ENCODE peak calls at places on chromosomes 16 and 17, in eight cellular contexts. P is Panc1, T is HCT116, E is upper lobe of left lung, X is HepG2, R is GM12878, W is K562, V is GM23338. M is an unnamed sample.

GRCh38 chr17:12137859-12138258 is 117.2 kb downstream of the MAP2K4 start:
- ATAC-seq in P (no peak), T (no peak), E (no peak), X (no peak), R (no peak), W (no peak), V (no peak), M (no peak)

GRCh38 chr16:53915452-53916160 is 211.7 kb downstream of the FTO start:
- ATAC-seq in P (no peak), T (no peak), E (no peak), X (no peak), R (no peak), W (no peak), V (peak; percentile 45), M (no peak)

GRCh38 chr16:85749686-85750020 is 1.2 kb downstream of the C16orf74 start:
- ATAC-seq in P (no peak), T (peak; percentile 20), E (no peak), X (no peak), R (no peak), W (no peak), V (peak; percentile 9), M (no peak)

GRCh38 chr16:22424161-22424937 is 49.9 kb upstream of the CDR2 start:
- ATAC-seq in P (no peak), T (no peak), E (peak; percentile 3), X (no peak), R (no peak), W (no peak), V (no peak), M (peak; percentile 92)

GRCh38 chr16:17392127-17392856 is 78.5 kb downstream of the XYLT1 start:
- ATAC-seq in P (no peak), T (no peak), E (no peak), X (no peak), R (no peak), W (no peak), V (peak; percentile 48), M (no peak)

GRCh38 chr17:47299239-47299910 is 24.4 kb upstream of the EFCAB13 start:
- ATAC-seq in P (no peak), T (no peak), E (no peak), X (no peak), R (no peak), W (no peak), V (no peak), M (no peak)

GRCh38 chr17:68399638-68400403 is 57.5 kb downstream of the WIPI1 start:
- ATAC-seq in P (no peak), T (no peak), E (peak; percentile 24), X (no peak), R (peak; percentile 28), W (no peak), V (no peak), M (no peak)

GRCh38 chr17:50668838-50669581 is 34.3 kb downstream of the ABCC3 start:
- ATAC-seq in P (no peak), T (peak; percentile 2), E (no peak), X (peak; percentile 5), R (no peak), W (no peak), V (no peak), M (no peak)

DNA sequence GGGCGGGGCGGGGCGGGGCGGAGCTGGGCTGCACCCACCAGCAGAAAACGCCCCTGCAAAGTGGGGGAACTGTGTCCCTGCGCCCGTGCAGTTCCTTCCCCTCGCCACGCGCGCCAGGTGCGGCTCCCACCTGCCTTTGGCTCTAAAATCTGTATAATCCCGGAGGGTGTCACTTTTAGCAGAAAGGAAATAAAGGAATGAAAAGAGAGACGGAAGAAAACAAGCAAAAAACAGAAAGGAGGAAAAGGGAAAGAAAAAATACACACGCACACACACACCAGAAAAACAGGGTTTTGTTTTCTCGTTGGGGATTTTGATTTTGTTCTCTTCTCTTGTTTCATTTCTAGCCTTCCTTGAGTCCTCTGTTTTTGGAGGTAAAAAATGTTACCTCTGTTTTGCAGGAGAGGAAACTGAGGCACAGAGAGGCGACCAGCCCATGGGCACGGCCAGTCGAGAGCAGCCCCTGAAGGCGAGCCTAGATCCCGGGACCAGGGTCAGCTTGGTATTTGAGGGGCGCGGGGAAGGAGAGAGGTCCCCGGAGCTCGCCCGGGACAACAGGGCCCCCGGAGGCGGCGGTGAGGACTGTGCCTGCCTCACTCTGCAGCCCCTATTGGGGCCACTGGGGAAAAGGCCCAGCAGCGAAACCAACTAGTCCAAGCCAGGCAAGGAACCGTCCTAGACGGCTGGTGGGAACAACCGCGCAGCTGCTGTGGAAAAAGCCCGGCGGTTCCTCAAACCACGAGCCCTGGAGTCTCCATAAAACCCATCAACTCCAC is 594 bp upstream of the CARHSP1 start:
- ATAC-seq in P (no peak), T (peak; percentile 29), E (no peak), X (peak; percentile 54), R (no peak), W (peak; percentile 49), V (peak; percentile 27), M (no peak)
- TF ChIP-seq POLR2AphosphoS5 in P (no peak), T (no peak), E (no peak), X (peak; percentile 75), R (peak; percentile 18), W (no peak), V (peak; percentile 33), M (no peak)

GRCh38 chr17:83015511-83015910 is 63.9 kb upstream of the METRNL start:
- ATAC-seq in P (no peak), T (no peak), E (no peak), X (no peak), R (no peak), W (no peak), V (no peak), M (no peak)

GRCh38 chr17:83013779-83014117 is 65.7 kb upstream of the METRNL start:
- ATAC-seq in P (no peak), T (no peak), E (no peak), X (no peak), R (no peak), W (no peak), V (no peak), M (no peak)

GRCh38 chr17:83014297-83014696 is 65.1 kb upstream of the METRNL start:
- ATAC-seq in P (no peak), T (no peak), E (no peak), X (no peak), R (no peak), W (no peak), V (no peak), M (no peak)

GRCh38 chr17:83012161-83012800 is 67.1 kb upstream of the METRNL start:
- ATAC-seq in P (no peak), T (no peak), E (no peak), X (no peak), R (no peak), W (no peak), V (no peak), M (no peak)

DNA sequence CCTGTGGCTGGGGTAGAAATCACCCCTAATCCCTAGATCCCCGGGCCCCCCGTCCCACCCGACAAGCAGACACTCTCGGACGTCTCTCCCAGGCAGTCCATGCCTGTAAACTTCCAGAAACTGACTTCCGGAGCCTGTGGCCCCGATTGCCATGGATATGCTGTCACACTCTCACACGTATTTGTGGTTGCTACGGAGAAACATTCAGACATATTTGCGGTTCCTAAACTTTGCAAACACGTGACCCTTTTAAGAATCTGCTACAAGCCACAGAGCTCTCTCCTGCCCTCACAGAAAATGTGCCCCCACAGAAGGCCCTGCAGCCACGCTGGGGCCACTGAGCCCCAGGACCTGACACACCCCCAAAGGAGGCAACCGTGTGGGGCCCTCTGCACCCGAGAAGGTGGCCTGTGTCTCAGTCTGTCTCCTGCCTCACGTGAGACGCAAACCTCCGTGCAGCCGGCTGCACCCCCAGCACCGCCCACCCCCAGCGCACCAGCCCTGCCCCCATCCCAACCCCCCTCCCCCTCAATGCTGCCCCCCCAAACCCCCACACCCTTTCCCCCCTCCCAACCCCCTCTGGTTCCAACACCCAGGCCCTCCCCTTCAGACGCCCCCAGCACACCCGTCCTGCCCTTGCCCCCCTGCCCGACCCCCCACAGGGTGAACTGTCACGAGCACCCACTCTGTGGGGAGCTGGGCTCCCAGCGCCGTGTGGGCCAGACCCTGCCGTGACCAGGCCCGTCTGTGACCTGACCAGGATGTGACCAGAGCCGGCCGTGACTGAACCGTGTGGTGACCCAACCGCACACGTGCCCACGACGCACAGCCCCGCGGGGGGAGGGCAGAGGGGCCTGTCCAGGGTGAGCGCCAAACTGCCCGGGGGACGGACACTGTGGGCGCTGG is 66.3 kb upstream of the METRNL start:
- ATAC-seq in P (no peak), T (no peak), E (peak; percentile 70), X (no peak), R (no peak), W (no peak), V (no peak), M (no peak)
- TF ChIP-seq POLR2AphosphoS5 in P (no peak), T (no peak), E (no peak), X (no peak), R (no peak), W (no peak), V (no peak), M (no peak)

DNA sequence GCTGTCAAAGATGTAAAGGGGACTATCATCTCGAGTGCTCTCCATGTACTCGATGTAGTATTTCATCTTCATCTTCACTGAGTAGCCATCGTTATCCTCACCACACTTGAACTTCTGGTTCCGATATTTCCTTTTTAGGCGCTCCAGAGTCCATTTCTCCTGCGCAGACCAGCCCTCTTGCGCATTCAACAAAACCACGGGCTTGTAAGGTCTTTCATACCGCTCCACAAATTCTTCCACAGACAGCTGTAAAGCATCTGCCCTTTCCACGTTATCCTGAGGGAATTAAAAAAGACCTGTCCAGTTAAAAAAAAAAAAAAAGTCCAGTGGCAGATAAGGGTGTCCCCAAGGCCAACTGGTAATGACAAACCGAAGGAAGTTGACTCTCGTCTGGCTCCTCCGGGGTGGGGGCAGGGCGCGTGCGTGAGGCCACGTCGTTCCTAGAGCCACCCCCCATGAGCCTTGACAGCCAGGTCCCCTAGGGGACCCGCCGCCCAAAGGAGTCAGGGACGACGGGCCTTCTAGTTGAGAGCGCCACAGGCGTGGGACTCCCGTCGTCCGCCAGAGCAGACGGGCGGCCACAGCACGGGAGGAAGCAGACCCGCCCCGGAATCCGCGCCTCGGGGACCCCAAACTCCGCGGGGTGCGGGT is 701 bp downstream of the JMJD6 start:
- ATAC-seq in P (peak; percentile 45), T (peak; percentile 52), E (peak; percentile 77), X (peak; percentile 48), R (peak; percentile 50), W (peak; percentile 72), V (peak; percentile 12), M (peak; percentile 35)
- TF ChIP-seq POLR2AphosphoS5 in P (no peak), T (no peak), E (peak; percentile 44), X (no peak), R (no peak), W (no peak), V (no peak), M (peak; percentile 51)

GRCh38 chr17:66714046-66715023 is 120.6 kb upstream of the CACNG5 start:
- ATAC-seq in P (peak; percentile 25), T (no peak), E (no peak), X (no peak), R (peak; percentile 4), W (no peak), V (no peak), M (no peak)

GRCh38 chr17:66717680-66718079 is 117.2 kb upstream of the CACNG5 start:
- ATAC-seq in P (no peak), T (no peak), E (peak; percentile 41), X (no peak), R (peak; percentile 63), W (no peak), V (no peak), M (no peak)

GRCh38 chr17:66715745-66716156 is 119.2 kb upstream of the CACNG5 start:
- ATAC-seq in P (peak; percentile 41), T (peak; percentile 77), E (no peak), X (peak; percentile 72), R (peak; percentile 34), W (peak; percentile 80), V (peak; percentile 72), M (no peak)

GRCh38 chr17:66715076-66715675 is 119.7 kb upstream of the CACNG5 start:
- ATAC-seq in P (no peak), T (no peak), E (no peak), X (no peak), R (no peak), W (no peak), V (peak; percentile 33), M (no peak)

GRCh38 chr17:66716236-66717026 is 118.5 kb upstream of the CACNG5 start:
- ATAC-seq in P (no peak), T (no peak), E (no peak), X (no peak), R (no peak), W (no peak), V (no peak), M (no peak)
- TF ChIP-seq POLR2AphosphoS5 in P (no peak), T (no peak), E (no peak), X (no peak), R (no peak), W (no peak), V (no peak), M (no peak)